ENCODE peak calls at places on chromosomes 13 and 19, in four cellular contexts. Z is mammary epithelial cell, U is HepG2, R is uterus. H is an unnamed sample. For H3K4me1, the result is how much of the 10 kb centered on the place peaks cover.

GRCh38 chr19:3537438-3538240 is 1.3 kb upstream of the TEKTIP1 start:
- DNase-seq in Z (no peak), U (no peak), R (no peak), H (peak)

GRCh38 chr19:46350029-46350757 is 3.3 kb downstream of the PPP5C start:
- DNase-seq in Z (peak), U (no peak), R (no peak), H (peak)

GRCh38 chr19:8334458-8335342 is 8.4 kb downstream of the KANK3 start:
- DNase-seq in Z (peak), U (peak), R (no peak), H (peak)

GRCh38 chr13:25375727-25376358 is 4.1 kb downstream of the ATP8A2 start:
- DNase-seq in Z (peak), U (peak), R (no peak), H (no peak)

GRCh38 chr13:38821753-38822551 is 135.1 kb downstream of the FREM2 start:
- DNase-seq in Z (peak), U (no peak), R (no peak), H (no peak)

GRCh38 chr13:91112191-91112579 is 235.3 kb upstream of the MIR17HG start:
- DNase-seq in Z (no peak), U (no peak), R (no peak), H (no peak)

GRCh38 chr13:32682130-32682529 is 95.9 kb downstream of the PDS5B start:
- DNase-seq in Z (no peak), U (no peak), R (no peak), H (no peak)

GRCh38 chr13:51767100-51767499 is 36.9 kb downstream of the DHRS12 start:
- DNase-seq in Z (no peak), U (no peak), R (no peak), H (no peak)

GRCh38 chr13:21853779-21854178 is 182.9 kb downstream of the FGF9 start:
- DNase-seq in Z (no peak), U (no peak), R (no peak), H (no peak)

GRCh38 chr13:73521970-73522549 is 463.3 kb downstream of the KLF5 start:
- DNase-seq in Z (no peak), U (no peak), R (no peak), H (no peak)

GRCh38 chr19:16612631-16613030 is 15.4 kb downstream of the MED26 start:
- DNase-seq in Z (no peak), U (no peak), R (no peak), H (no peak)

GRCh38 chr13:93736111-93736510 is 509.5 kb downstream of the GPC6 start:
- DNase-seq in Z (no peak), U (no peak), R (no peak), H (no peak)

GRCh38 chr13:99042851-99043250 is 65.0 kb upstream of the DOCK9 start:
- DNase-seq in Z (no peak), U (no peak), R (no peak), H (no peak)

GRCh38 chr13:29589234-29589633 is 6.3 kb downstream of the SLC7A1 start:
- DNase-seq in Z (peak), U (no peak), R (no peak), H (no peak)

GRCh38 chr13:29594310-29594709 is 1.2 kb downstream of the SLC7A1 start:
- DNase-seq in Z (peak), U (peak), R (peak), H (no peak)

GRCh38 chr13:29593605-29594297 is 1.7 kb downstream of the SLC7A1 start:
- DNase-seq in Z (no peak), U (no peak), R (no peak), H (no peak)

GRCh38 chr13:29589967-29590366 is 5.5 kb downstream of the SLC7A1 start:
- DNase-seq in Z (no peak), U (no peak), R (no peak), H (no peak)

DNA sequence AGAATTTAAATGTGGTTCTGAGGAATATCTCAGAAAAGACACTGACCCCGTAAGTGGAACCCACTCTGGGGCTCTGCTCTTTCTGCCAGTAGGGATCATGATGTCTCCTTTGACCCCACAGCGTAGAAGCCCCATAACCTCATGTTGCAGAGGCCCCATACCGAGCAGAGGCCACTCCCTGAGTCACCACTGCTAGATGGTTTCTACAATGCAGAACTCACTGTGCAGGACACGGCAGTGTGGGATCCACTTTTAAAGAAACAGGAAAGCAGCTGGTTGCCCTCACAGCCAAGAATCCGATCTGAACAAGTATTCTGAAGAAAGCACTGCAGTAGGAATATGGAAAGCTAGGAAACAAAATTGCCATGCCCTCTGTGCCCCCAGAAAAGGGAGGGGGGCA is 4.2 kb downstream of the SLC7A1 start:
- DNase-seq in Z (no peak), U (no peak), R (no peak), H (no peak)
- H3K4me1 ChIP-seq in Z (half or more), U (half or more), R (under half), H (under half)

DNA sequence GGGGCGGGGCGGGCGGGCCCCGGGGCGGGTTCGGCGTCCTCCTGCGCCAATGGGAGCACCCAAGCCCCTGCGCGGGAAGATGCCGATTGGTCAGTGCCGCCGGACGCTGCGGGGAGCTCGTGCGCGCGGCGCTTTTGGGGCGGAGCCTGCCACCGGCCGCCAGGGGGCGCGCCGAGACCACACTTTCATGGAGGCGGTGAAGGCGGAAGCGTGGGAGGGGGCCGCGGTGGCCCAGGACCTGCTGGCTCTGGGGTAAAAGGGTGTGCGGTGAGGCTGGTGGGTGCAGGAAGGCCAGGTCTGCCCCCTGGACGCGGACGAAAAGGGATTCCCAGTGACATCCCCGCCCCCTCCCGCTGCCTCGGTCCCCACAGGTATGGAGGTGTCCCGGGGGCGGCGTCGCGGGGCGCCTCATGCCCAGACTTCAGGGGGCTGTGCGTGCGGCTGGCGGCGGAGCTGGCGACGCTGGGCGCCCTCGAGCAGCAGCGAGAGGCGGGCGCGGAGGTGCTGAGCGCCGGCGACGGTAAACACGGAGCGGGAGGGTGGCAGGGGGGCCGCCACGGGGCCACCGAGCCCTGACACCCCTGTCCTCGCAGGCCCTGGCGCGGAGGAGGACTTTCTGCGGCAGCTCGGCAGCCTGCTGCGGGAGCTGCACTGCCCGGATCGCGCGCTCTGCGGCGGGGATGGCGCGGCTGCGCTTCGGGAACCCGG is at the start of gene FAM98C:
- DNase-seq in Z (peak), U (peak), R (peak), H (peak)
- H3K27ac ChIP-seq in Z (no peak), U (peak), R (peak), H (peak)

GRCh38 chr19:18481505-18482222 is 40.2 kb downstream of the ELL start:
- DNase-seq in Z (no peak), U (no peak), R (no peak), H (no peak)
- H3K4me1 ChIP-seq in Z (half or more), U (half or more), R (under half), H (half or more)

GRCh38 chr19:554817-555216 is 11.0 kb downstream of the GZMM start:
- DNase-seq in Z (no peak), U (no peak), R (no peak), H (no peak)
- H3K27ac ChIP-seq in Z (no peak), U (no peak), R (no peak), H (no peak)

DNA sequence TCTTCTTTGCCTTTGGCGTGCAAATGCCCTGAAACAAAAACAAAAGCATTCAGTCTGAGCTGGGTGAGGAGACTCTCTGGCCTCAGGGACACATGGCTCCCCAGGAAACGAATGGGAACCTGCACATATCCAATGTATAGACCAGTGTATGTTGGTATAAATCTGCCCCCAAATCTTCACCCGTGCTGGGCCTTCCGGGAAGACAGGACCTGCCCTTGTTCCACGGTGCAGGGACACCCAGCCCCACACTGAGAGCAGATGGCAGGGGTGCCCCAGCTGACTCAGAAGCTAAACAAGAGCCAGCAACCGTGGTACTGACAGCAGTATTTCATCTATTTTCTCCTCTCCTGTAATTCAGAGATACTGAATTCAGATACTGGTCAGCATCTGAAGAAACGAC is 42.4 kb downstream of the CARS2 start:
- DNase-seq in Z (no peak), U (no peak), R (no peak), H (no peak)
- H3K4me1 ChIP-seq in Z (under half), U (under half), R (under half), H (under half)

GRCh38 chr19:18504886-18505610 is 16.8 kb downstream of the ELL start:
- DNase-seq in Z (peak), U (no peak), R (no peak), H (no peak)
- H3K27ac ChIP-seq in Z (no peak), U (peak), R (peak), H (no peak)

GRCh38 chr19:45092747-45093678 is at the start of gene PPP1R37:
- DNase-seq in Z (peak), U (peak), R (peak), H (peak)

GRCh38 chr19:45094158-45094557 is 1.2 kb downstream of the PPP1R37 start:
- DNase-seq in Z (no peak), U (no peak), R (no peak), H (no peak)

GRCh38 chr19:45096700-45097099 is 3.7 kb downstream of the PPP1R37 start:
- DNase-seq in Z (no peak), U (no peak), R (no peak), H (no peak)

GRCh38 chr19:45095496-45096413 is 2.8 kb downstream of the PPP1R37 start:
- DNase-seq in Z (no peak), U (no peak), R (no peak), H (no peak)

GRCh38 chr19:45094707-45095106 is 1.7 kb downstream of the PPP1R37 start:
- DNase-seq in Z (no peak), U (no peak), R (no peak), H (no peak)
- H3K4me1 ChIP-seq in Z (under half), U (half or more), R (under half), H (half or more)

H was measured in upper lobe of left lung.